ENCODE peak calls at places on chromosomes 2 and 18, in six cellular contexts. B, Q, Z, C, V and Y are unnamed samples.

GRCh38 chr2:215313219-215313656 is 1.4 kb downstream of the ATIC start:
- DNase-seq in Q (no peak), B (peak; percentile 18), Z (no peak), C (no peak), V (no peak), Y (no peak)

GRCh38 chr2:102672124-102672786 is 52.9 kb downstream of the SLC9A2 start:
- DNase-seq in C (no peak), Q (no peak), V (no peak), Z (no peak), B (no peak), Y (no peak)

GRCh38 chr2:168075446-168075845 is 171.9 kb downstream of the STK39 start:
- DNase-seq in C (peak; percentile 15), V (no peak), Q (no peak), B (no peak), Z (no peak), Y (no peak)

GRCh38 chr2:152611458-152612231 is 105.6 kb downstream of the PRPF40A start:
- DNase-seq in B (peak; percentile 53), C (peak; percentile 79), Z (no peak), V (no peak), Q (peak; percentile 49), Y (no peak)

GRCh38 chr2:219851801-219852481 is 224.5 kb downstream of the SLC4A3 start:
- DNase-seq in C (peak; percentile 59), Q (no peak), B (no peak), V (no peak), Z (no peak), Y (no peak)

GRCh38 chr2:200944467-200945394 is 18.7 kb downstream of the ORC2 start:
- DNase-seq in Z (no peak), C (peak; percentile 94), V (no peak), B (peak; percentile 64), Q (no peak), Y (no peak)

GRCh38 chr2:27369471-27370025 is 590 bp downstream of the EIF2B4 start:
- DNase-seq in Z (peak; percentile 38), B (no peak), C (peak; percentile 81), V (no peak), Q (no peak), Y (no peak)

GRCh38 chr2:11597538-11598225 is 63.8 kb downstream of the GREB1 start:
- DNase-seq in Z (no peak), C (no peak), B (no peak), Q (no peak), V (no peak), Y (peak; percentile 46)

GRCh38 chr2:70123051-70123828 is 36.0 kb downstream of the PCBP1 start:
- DNase-seq in Q (peak; percentile 77), C (peak; percentile 67), V (no peak), Z (peak; percentile 21), B (no peak), Y (no peak)

GRCh38 chr2:234996467-234997270 is 44.9 kb downstream of the SH3BP4 start:
- DNase-seq in Q (no peak), C (peak; percentile 48), B (no peak), V (no peak), Z (no peak), Y (peak; percentile 70)

GRCh38 chr2:46943881-46944798 is 28.5 kb upstream of the MCFD2 start:
- DNase-seq in C (no peak), Z (no peak), B (peak; percentile 30), Q (no peak), V (no peak), Y (no peak)

GRCh38 chr18:59996370-59996966 is 96.7 kb downstream of the PMAIP1 start:
- DNase-seq in Z (peak; percentile 66), Q (no peak), V (no peak), C (peak; percentile 68), B (peak; percentile 53), Y (no peak)

GRCh38 chr2:70214958-70215357 is 24.1 kb upstream of the C2orf42 start:
- DNase-seq in C (peak; percentile 93), V (no peak), Q (no peak), B (no peak), Z (no peak), Y (no peak)

GRCh38 chr2:119659601-119660342 is 19.2 kb upstream of the TMEM177 start:
- DNase-seq in B (peak; percentile 49), Q (no peak), C (peak; percentile 61), V (no peak), Z (no peak), Y (no peak)

GRCh38 chr18:4252840-4253239 is 202.3 kb downstream of the DLGAP1 start:
- DNase-seq in Q (no peak), C (no peak), V (no peak), B (no peak), Z (no peak), Y (no peak)

GRCh38 chr18:9931146-9931545 is 17.3 kb downstream of the VAPA start:
- DNase-seq in V (no peak), Z (no peak), C (no peak), Q (no peak), B (no peak), Y (no peak)

GRCh38 chr2:46481541-46482193 is 2.3 kb downstream of the TMEM247 start:
- DNase-seq in B (no peak), V (no peak), C (peak; percentile 81), Z (no peak), Q (no peak), Y (no peak)

GRCh38 chr2:128754246-128754724 is 435.6 kb upstream of the HS6ST1 start:
- DNase-seq in V (no peak), C (no peak), Z (peak; percentile 68), B (no peak), Q (peak; percentile 84), Y (no peak)

GRCh38 chr2:60439219-60439974 is 114.1 kb downstream of the BCL11A start:
- DNase-seq in B (peak; percentile 32), Z (no peak), Q (peak; percentile 83), C (no peak), V (peak; percentile 71), Y (peak; percentile 78)

GRCh38 chr18:47036298-47036874 is 965 bp upstream of the ELOA2 start:
- DNase-seq in B (peak; percentile 24), Z (peak; percentile 18), V (no peak), C (peak; percentile 72), Q (no peak), Y (no peak)

GRCh38 chr2:120992791-120993555 is 257.3 kb downstream of the GLI2 start:
- DNase-seq in V (no peak), Z (no peak), Q (no peak), C (no peak), B (no peak), Y (no peak)

GRCh38 chr2:218435003-218435982 is 16.4 kb downstream of the VIL1 start:
- DNase-seq in Q (no peak), C (no peak), V (peak; percentile 35), Z (no peak), B (no peak), Y (peak; percentile 27)

GRCh38 chr18:45384137-45384998 is 230.9 kb upstream of the SLC14A2 start:
- DNase-seq in V (no peak), C (peak; percentile 70), Z (peak; percentile 67), Q (peak; percentile 64), B (peak; percentile 58), Y (no peak)

GRCh38 chr2:176826356-176826755 is 386.2 kb upstream of the HNRNPA3 start:
- DNase-seq in Q (no peak), C (no peak), B (peak; percentile 48), V (no peak), Z (no peak), Y (no peak)

GRCh38 chr2:112084689-112085381 is 29.8 kb downstream of the TMEM87B start:
- DNase-seq in V (no peak), Z (no peak), Q (no peak), B (no peak), C (no peak), Y (no peak)

GRCh38 chr2:7931808-7932207 is 750.0 kb upstream of the ID2 start:
- DNase-seq in V (no peak), C (no peak), B (no peak), Z (no peak), Q (no peak), Y (no peak)
- H3K27ac ChIP-seq in V (no peak overlapping the region), C (no peak overlapping the region), B (no peak overlapping the region), Z (no peak overlapping the region), Q (no peak overlapping the region), Y (no peak overlapping the region)

GRCh38 chr2:207472343-207473202 is 57.2 kb upstream of the CREB1 start:
- DNase-seq in C (peak; percentile 69), B (no peak), Z (no peak), Q (no peak), V (no peak), Y (no peak)

GRCh38 chr2:207474871-207475485 is 54.8 kb upstream of the CREB1 start:
- DNase-seq in V (no peak), Z (no peak), B (peak; percentile 59), Q (no peak), C (peak; percentile 86), Y (no peak)

GRCh38 chr2:207473203-207473865 is 56.4 kb upstream of the CREB1 start:
- DNase-seq in Z (peak; percentile 80), Q (no peak), V (no peak), C (peak; percentile 90), B (peak; percentile 46), Y (no peak)

GRCh38 chr2:207475546-207475945 is 54.2 kb upstream of the CREB1 start:
- DNase-seq in C (peak; percentile 61), Z (no peak), Q (no peak), V (no peak), B (no peak), Y (no peak)

DNA sequence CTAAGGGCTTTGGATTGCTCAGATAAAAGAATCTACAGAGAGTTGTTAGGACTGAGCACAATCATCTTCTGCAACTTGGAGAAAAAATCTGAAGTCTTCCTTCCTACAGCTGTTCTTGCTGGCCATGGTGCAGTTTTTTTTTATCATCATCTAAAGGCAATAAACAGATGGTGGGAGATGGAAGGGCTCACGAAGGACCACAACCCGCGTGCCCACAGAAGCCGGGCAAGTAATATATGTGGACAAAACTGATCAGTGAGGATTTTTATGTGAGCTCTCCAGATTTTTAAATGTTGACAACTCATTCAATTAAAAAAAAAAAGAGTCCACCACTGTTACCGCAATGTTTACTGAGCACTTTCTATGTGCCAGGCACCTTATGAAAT is 55.9 kb upstream of the CREB1 start:
- DNase-seq in Z (no peak), C (peak; percentile 14), B (no peak), Q (no peak), V (no peak), Y (no peak)
- H3K27ac ChIP-seq in Z (no peak overlapping the region), C (no peak overlapping the region), B (no peak overlapping the region), Q (no peak overlapping the region), V (no peak overlapping the region), Y (no peak overlapping the region)

GRCh38 chr2:195470622-195471021 is 186.4 kb upstream of the SLC39A10 start:
- DNase-seq in Z (no peak), V (no peak), Q (no peak), C (no peak), B (no peak), Y (no peak)
- H3K27ac ChIP-seq in Z (no peak overlapping the region), V (no peak overlapping the region), Q (no peak overlapping the region), C (no peak overlapping the region), B (no peak overlapping the region), Y (no peak overlapping the region)

GRCh38 chr2:207901401-207901800 is 123.9 kb downstream of the PLEKHM3 start:
- DNase-seq in Q (no peak), Z (no peak), C (no peak), V (no peak), B (no peak), Y (no peak)

GRCh38 chr2:207903236-207903635 is 122.1 kb downstream of the PLEKHM3 start:
- DNase-seq in C (no peak), Q (no peak), B (no peak), V (no peak), Z (no peak), Y (no peak)

GRCh38 chr2:207901847-207902246 is 123.5 kb downstream of the PLEKHM3 start:
- DNase-seq in Q (no peak), C (no peak), V (no peak), Z (no peak), B (no peak), Y (no peak)

GRCh38 chr2:207902822-207903221 is 122.5 kb downstream of the PLEKHM3 start:
- DNase-seq in B (no peak), V (no peak), C (no peak), Q (no peak), Z (no peak), Y (no peak)

GRCh38 chr2:207905546-207905945 is 119.8 kb downstream of the PLEKHM3 start:
- DNase-seq in C (no peak), Z (no peak), Q (no peak), V (no peak), B (peak; percentile 33), Y (no peak)
- H3K27ac ChIP-seq in C (no peak overlapping the region), Z (no peak overlapping the region), Q (no peak overlapping the region), V (no peak overlapping the region), B (no peak overlapping the region), Y (no peak overlapping the region)